ENCODE peak calls at places on chromosomes 11 and 22, in five cellular contexts. W, D, Q, R and V are unnamed samples.

GRCh38 chr11:13962562-13963168 is at the start of gene SPON1:
- DNase-seq in W (peak), D (no peak), Q (peak), R (no peak), V (peak)

GRCh38 chr22:36301384-36301828 is 48.5 kb downstream of the APOL1 start:
- DNase-seq in W (peak), D (peak), Q (peak), R (peak), V (peak)

GRCh38 chr11:69630009-69630870 is 10.7 kb upstream of the CCND1 start:
- DNase-seq in W (no peak), D (no peak), Q (no peak), R (no peak), V (peak)

GRCh38 chr22:32573991-32574390 is 99.4 kb downstream of the FBXO7 start:
- DNase-seq in W (no peak), D (no peak), Q (no peak), R (no peak), V (no peak)

GRCh38 chr11:3382613-3383275 is 3.8 kb upstream of the ZNF195 start:
- DNase-seq in W (no peak), D (no peak), Q (no peak), R (no peak), V (no peak)

GRCh38 chr22:22404598-22405284 is 103.8 kb downstream of the ZNF280B start:
- DNase-seq in W (no peak), D (no peak), Q (no peak), R (no peak), V (no peak)

GRCh38 chr11:46183819-46184218 is 62.6 kb upstream of the PHF21A start:
- DNase-seq in W (no peak), D (no peak), Q (no peak), R (no peak), V (no peak)

GRCh38 chr22:23215294-23216204 is 35.2 kb downstream of the BCR start:
- DNase-seq in W (no peak), D (no peak), Q (no peak), R (no peak), V (no peak)

GRCh38 chr11:28674432-28675076 is 566.4 kb downstream of the METTL15 start:
- DNase-seq in W (no peak), D (no peak), Q (no peak), R (no peak), V (peak)

GRCh38 chr11:62540804-62541671 is 5.6 kb downstream of the AHNAK start:
- DNase-seq in W (peak), D (peak), Q (no peak), R (no peak), V (no peak)